ENCODE peak calls at places on chromosomes 6 and 20, in six cellular contexts. U, X, B, I, S and P are unnamed samples. For H3K27me3, the result is how much of the 10 kb centered on the place peaks cover.

GRCh38 chr20:58697867-58698703 is 5.5 kb downstream of the NPEPL1 start:
- DNase-seq in I (peak), S (peak), B (no peak), X (peak), U (peak), P (no peak)

GRCh38 chr20:33079267-33079666 is at the start of gene BPIFB4:
- DNase-seq in X (no peak), U (no peak), I (no peak), S (no peak), B (no peak), P (no peak)

GRCh38 chr6:31037692-31038091 is 27.4 kb downstream of the MUC22 start:
- DNase-seq in S (no peak), X (no peak), B (no peak), I (no peak), U (no peak), P (no peak)

GRCh38 chr20:17674722-17675518 is 7.1 kb downstream of the RRBP1 start:
- DNase-seq in X (no peak), I (no peak), B (no peak), U (no peak), S (no peak), P (no peak)

GRCh38 chr6:17397764-17398194 is 4.4 kb downstream of the CAP2 start:
- DNase-seq in S (no peak), B (no peak), X (no peak), I (no peak), U (no peak), P (no peak)

GRCh38 chr6:43923376-43924221 is 153.6 kb downstream of the VEGFA start:
- DNase-seq in I (no peak), U (no peak), B (no peak), S (peak), X (no peak), P (no peak)

GRCh38 chr20:22371843-22372242 is 212.5 kb downstream of the FOXA2 start:
- DNase-seq in S (no peak), I (no peak), U (no peak), X (peak), B (no peak), P (peak)

GRCh38 chr6:39377530-39377929 is 55.0 kb upstream of the KCNK16 start:
- DNase-seq in S (peak), B (no peak), I (no peak), X (peak), U (peak), P (peak)

GRCh38 chr20:51926670-51927305 is 124.5 kb upstream of the SALL4 start:
- DNase-seq in U (no peak), I (no peak), X (no peak), S (no peak), B (no peak), P (no peak)

GRCh38 chr6:85469276-85470022 is 19.6 kb downstream of the NT5E start:
- DNase-seq in I (no peak), U (no peak), B (no peak), X (no peak), S (no peak), P (no peak)

GRCh38 chr6:20572940-20573339 is 38.7 kb downstream of the CDKAL1 start:
- DNase-seq in S (no peak), I (no peak), B (no peak), U (no peak), X (no peak), P (no peak)

GRCh38 chr6:36660771-36661471 is 17.6 kb upstream of the CDKN1A start:
- DNase-seq in X (peak), S (peak), U (peak), B (no peak), I (peak), P (no peak)

GRCh38 chr20:60206259-60206658 is 248.0 kb downstream of the CDH26 start:
- DNase-seq in I (no peak), U (no peak), B (no peak), S (no peak), X (no peak), P (peak)

GRCh38 chr20:3045042-3045815 is 623 bp upstream of the MRPS26 start:
- DNase-seq in X (peak), S (peak), U (peak), I (no peak), B (no peak), P (no peak)

GRCh38 chr6:28980797-28981390 is 24.2 kb downstream of the ZNF311 start:
- DNase-seq in S (no peak), U (peak), I (no peak), B (no peak), X (peak), P (no peak)

GRCh38 chr6:85569323-85569722 is 24.3 kb downstream of the SNX14 start:
- DNase-seq in B (no peak), S (no peak), I (no peak), X (no peak), U (no peak), P (no peak)

GRCh38 chr6:14038636-14039035 is 78.9 kb upstream of the CD83 start:
- DNase-seq in S (no peak), B (no peak), X (no peak), U (no peak), I (no peak), P (no peak)

GRCh38 chr6:112086744-112087135 is 542 bp downstream of the TUBE1 start:
- DNase-seq in B (no peak), U (no peak), I (no peak), S (no peak), X (no peak), P (no peak)

GRCh38 chr6:5923840-5924239 is 82.9 kb downstream of the NRN1 start:
- DNase-seq in U (no peak), B (no peak), I (no peak), X (no peak), S (no peak), P (no peak)

GRCh38 chr6:158649289-158650143 is at the start of gene SYTL3:
- DNase-seq in B (peak), I (peak), X (peak), S (peak), U (peak), P (no peak)

GRCh38 chr6:36676142-36677058 is 2.1 kb upstream of the CDKN1A start:
- DNase-seq in B (no peak), I (no peak), X (no peak), U (no peak), S (no peak), P (no peak)

GRCh38 chr20:58719258-58719657 is 26.7 kb downstream of the NPEPL1 start:
- DNase-seq in U (peak), X (peak), S (peak), I (peak), B (no peak), P (no peak)

GRCh38 chr20:34987288-34988175 is 31.9 kb downstream of the MYH7B start:
- DNase-seq in B (no peak), S (no peak), U (no peak), I (peak), X (no peak), P (no peak)

DNA sequence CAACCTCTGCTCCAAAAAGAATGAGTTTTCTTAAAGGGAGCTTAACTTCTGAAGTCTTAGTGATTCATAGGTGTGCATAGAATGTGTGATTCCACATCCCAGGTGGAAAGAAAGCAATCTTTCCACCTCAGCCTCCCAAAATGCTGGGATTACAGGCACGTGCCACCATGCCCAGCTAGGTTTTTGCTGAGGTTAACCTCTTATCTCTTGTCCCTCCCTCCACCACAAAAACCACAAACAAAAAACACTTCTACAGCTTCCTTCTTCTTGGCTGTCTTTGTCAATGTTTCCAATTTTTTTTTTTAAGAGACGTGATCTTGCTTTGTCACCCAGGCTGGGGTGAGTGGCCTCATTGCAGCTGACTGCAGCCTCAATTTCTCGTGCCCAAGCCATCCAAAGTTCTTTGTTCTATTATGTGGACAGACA is 8.1 kb upstream of the CSE1L start:
- DNase-seq in X (no peak), I (no peak), B (no peak), S (no peak), U (no peak), P (no peak)
- H3K27ac ChIP-seq in X (no peak), I (no peak), B (no peak), S (no peak), U (no peak), P (no peak)

GRCh38 chr6:69026243-69026642 is 391.2 kb downstream of the ADGRB3 start:
- DNase-seq in X (no peak), B (no peak), I (no peak), U (no peak), S (no peak), P (no peak)

GRCh38 chr6:69022991-69023390 is 387.9 kb downstream of the ADGRB3 start:
- DNase-seq in X (no peak), I (no peak), B (no peak), S (no peak), U (no peak), P (no peak)

GRCh38 chr6:69026715-69027114 is 391.6 kb downstream of the ADGRB3 start:
- DNase-seq in S (no peak), I (no peak), B (no peak), X (no peak), U (no peak), P (no peak)

DNA sequence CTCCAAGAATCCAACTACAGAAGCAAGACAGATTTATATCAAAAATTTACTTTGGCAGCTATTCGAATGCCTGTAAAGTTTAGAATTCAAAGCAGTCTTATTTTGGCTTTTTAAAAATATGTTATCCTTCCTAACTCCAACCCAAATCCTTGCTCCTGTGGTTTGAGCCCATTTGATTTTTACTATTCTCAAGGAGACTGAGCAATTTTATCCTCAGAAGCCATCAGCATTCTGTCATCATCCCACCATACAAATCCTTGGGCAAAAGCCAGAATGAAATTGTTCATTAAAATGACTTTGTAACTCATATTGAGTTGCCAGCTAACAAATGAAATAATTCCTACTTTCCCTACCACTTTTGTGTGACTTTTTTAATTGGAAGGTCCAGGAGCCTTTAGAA is 392.8 kb downstream of the ADGRB3 start:
- DNase-seq in X (no peak), U (no peak), S (no peak), I (no peak), B (no peak), P (no peak)
- H3K27me3 ChIP-seq in X (under half), U (under half), S (under half), I (under half), B (under half), P (under half)

GRCh38 chr6:101800598-101800997 is 407.1 kb downstream of the GRIK2 start:
- DNase-seq in S (no peak), B (no peak), X (no peak), U (no peak), I (no peak), P (no peak)
- H3K27ac ChIP-seq in S (no peak), B (no peak), X (no peak), U (no peak), I (no peak), P (no peak)

DNA sequence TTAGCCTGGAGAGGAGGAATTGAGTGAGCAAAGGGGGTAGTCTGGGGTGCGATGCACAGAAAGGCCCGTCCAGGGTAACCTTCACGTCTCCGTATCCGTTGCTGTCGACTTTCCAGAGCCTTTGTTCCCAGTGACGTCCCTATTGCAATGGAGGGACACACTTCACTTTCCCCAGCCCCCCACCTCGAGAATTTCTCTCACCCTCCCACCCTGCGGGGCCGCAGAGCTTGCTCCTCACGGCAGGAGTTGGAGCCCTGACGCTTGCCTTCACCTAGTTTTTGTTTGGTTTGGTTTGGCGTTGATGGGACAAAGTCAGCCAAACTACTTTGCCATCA is 633 bp upstream of the MOXD1 start:
- DNase-seq in I (no peak), B (no peak), S (no peak), X (no peak), U (no peak), P (no peak)
- H3K27me3 ChIP-seq in I (under half), B (under half), S (under half), X (under half), U (half or more), P (under half)

GRCh38 chr6:105786449-105786848 is 299.7 kb upstream of the PRDM1 start:
- DNase-seq in X (no peak), U (no peak), I (no peak), B (no peak), S (no peak), P (no peak)
- H3K27ac ChIP-seq in X (no peak), U (no peak), I (no peak), B (no peak), S (no peak), P (no peak)

GRCh38 chr20:11059659-11060058 is 385.9 kb upstream of the JAG1 start:
- DNase-seq in S (no peak), I (no peak), U (no peak), X (no peak), B (no peak), P (no peak)
- H3K27me3 ChIP-seq in S (under half), I (under half), U (under half), X (under half), B (under half), P (under half)

DNA sequence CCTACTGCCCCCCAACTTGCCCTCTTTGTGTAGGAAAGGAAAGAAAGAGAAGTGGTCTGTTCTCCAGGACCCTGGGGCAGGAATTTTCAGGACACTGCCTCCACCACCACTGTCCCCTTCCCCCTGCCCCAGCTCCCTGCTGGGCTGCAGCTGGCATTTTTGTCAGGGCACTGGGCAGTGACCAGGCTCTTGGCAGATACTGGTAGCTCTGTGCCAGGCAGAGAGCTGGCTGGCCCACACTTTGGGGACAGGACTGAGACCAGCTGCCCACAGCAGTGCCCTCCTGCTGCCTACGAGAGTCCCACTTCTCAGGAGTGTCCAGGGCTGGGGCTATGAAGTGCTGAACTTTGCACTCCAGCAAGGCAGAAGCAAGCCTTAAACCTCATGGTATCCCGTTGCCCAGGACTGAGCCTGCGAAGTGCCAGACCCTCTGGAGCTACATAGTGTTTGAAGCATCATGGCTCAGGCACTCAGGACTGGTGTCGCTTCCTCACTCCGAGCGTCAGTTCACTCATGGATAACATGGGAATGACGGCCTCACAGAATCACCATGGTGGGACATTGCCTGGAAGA is 19.3 kb downstream of the SLC13A3 start:
- DNase-seq in B (no peak), S (no peak), I (no peak), X (no peak), U (no peak), P (no peak)
- H3K27ac ChIP-seq in B (no peak), S (no peak), I (no peak), X (no peak), U (no peak), P (no peak)

GRCh38 chr20:611047-611842 is 1.1 kb upstream of the TCF15 start:
- DNase-seq in U (no peak), B (no peak), S (no peak), I (no peak), X (no peak), P (no peak)
- H3K27me3 ChIP-seq in U (half or more), B (under half), S (half or more), I (under half), X (under half), P (under half)

GRCh38 chr20:23396961-23397620 is 24.2 kb downstream of the NAPB start:
- DNase-seq in B (no peak), X (no peak), S (no peak), U (no peak), I (no peak), P (no peak)

GRCh38 chr20:23401051-23401450 is 20.2 kb downstream of the NAPB start:
- DNase-seq in B (no peak), X (no peak), U (no peak), S (no peak), I (no peak), P (no peak)

GRCh38 chr20:23399568-23400241 is 21.6 kb downstream of the NAPB start:
- DNase-seq in S (no peak), X (no peak), U (no peak), B (no peak), I (no peak), P (no peak)

GRCh38 chr20:23393999-23394775 is 27.1 kb downstream of the NAPB start:
- DNase-seq in S (no peak), B (no peak), U (no peak), X (no peak), I (no peak), P (no peak)

GRCh38 chr20:23397961-23398360 is 23.3 kb downstream of the NAPB start:
- DNase-seq in X (no peak), I (no peak), U (no peak), S (no peak), B (no peak), P (no peak)
- H3K27ac ChIP-seq in X (no peak), I (peak), U (no peak), S (no peak), B (no peak), P (no peak)

GRCh38 chr6:165986647-165987482 is 180.8 kb downstream of the TBXT start:
- DNase-seq in X (no peak), B (no peak), U (no peak), I (no peak), S (peak), P (no peak)
- H3K27me3 ChIP-seq in X (under half), B (under half), U (under half), I (under half), S (under half), P (half or more)